ENCODE peak calls at places on chromosomes 5 and 9, in five cellular contexts. H is astrocyte; V is CD4-positive, alpha-beta T cell; L is germinal center; U is activated naive CD4-positive, alpha-beta T cell. Z is an unnamed sample.

GRCh38 chr5:38858839-38859238 is 13.0 kb downstream of the OSMR start:
- DNase-seq in H (no peak), V (no peak), L (no peak), U (no peak), Z (no peak)

GRCh38 chr9:96156578-96156977 is 145.4 kb downstream of the HSD17B3 start:
- DNase-seq in H (no peak), V (no peak), L (no peak), U (no peak), Z (no peak)

GRCh38 chr5:73312146-73312871 is 136.3 kb downstream of the FOXD1 start:
- DNase-seq in H (peak), V (no peak), L (no peak), U (no peak), Z (no peak)

GRCh38 chr9:69964446-69964845 is 79.2 kb upstream of the MAMDC2 start:
- DNase-seq in H (no peak), V (no peak), L (no peak), U (no peak), Z (no peak)

GRCh38 chr9:119834064-119834620 is 464.9 kb upstream of the BRINP1 start:
- DNase-seq in H (no peak), V (no peak), L (no peak), U (no peak), Z (no peak)

GRCh38 chr9:34343605-34344004 is 14.2 kb downstream of the NUDT2 start:
- DNase-seq in H (no peak), V (no peak), L (no peak), U (no peak), Z (no peak)

GRCh38 chr5:81408496-81408895 is 14.6 kb upstream of the ACOT12 start:
- DNase-seq in H (no peak), V (no peak), L (no peak), U (no peak), Z (no peak)

GRCh38 chr9:107249131-107249533 is 33.9 kb upstream of the RAD23B start:
- DNase-seq in H (peak), V (no peak), L (no peak), U (no peak), Z (no peak)

GRCh38 chr5:10452768-10453331 is 11.2 kb downstream of the ROPN1L start:
- DNase-seq in H (peak), V (no peak), L (peak), U (no peak), Z (peak)

GRCh38 chr9:131382850-131383729 is 10.8 kb upstream of the PRRC2B start:
- DNase-seq in H (peak), V (no peak), L (no peak), U (no peak), Z (peak)

GRCh38 chr9:96376926-96377874 is 6.3 kb downstream of the SLC35D2 start:
- DNase-seq in H (peak), V (no peak), L (no peak), U (no peak), Z (no peak)

GRCh38 chr5:110625376-110625999 is 101.0 kb downstream of the TMEM232 start:
- DNase-seq in H (peak), V (no peak), L (peak), U (no peak), Z (no peak)

GRCh38 chr9:107710988-107711387 is 221.4 kb upstream of the KLF4 start:
- DNase-seq in H (no peak), V (no peak), L (no peak), U (no peak), Z (peak)

GRCh38 chr9:105007143-105007542 is 79.2 kb upstream of the ABCA1 start:
- DNase-seq in H (peak), V (no peak), L (no peak), U (no peak), Z (no peak)

GRCh38 chr5:115392611-115393010 is 96.2 kb upstream of the CCDC112 start:
- DNase-seq in H (no peak), V (no peak), L (no peak), U (no peak), Z (no peak)

GRCh38 chr5:89444073-89444472 is 561.1 kb upstream of the MEF2C start:
- DNase-seq in H (no peak), V (no peak), L (no peak), U (no peak), Z (no peak)

GRCh38 chr5:77850536-77851228 is 74.5 kb upstream of the TBCA start:
- DNase-seq in H (no peak), V (no peak), L (no peak), U (no peak), Z (no peak)

GRCh38 chr5:18088020-18088579 is 453.8 kb downstream of the TAF11L14 start:
- DNase-seq in H (no peak), V (no peak), L (no peak), U (no peak), Z (no peak)

GRCh38 chr9:106892632-106893031 is 29.7 kb downstream of the ZNF462 start:
- DNase-seq in H (peak), V (no peak), L (no peak), U (no peak), Z (no peak)

GRCh38 chr5:54732108-54732507 is 214.5 kb downstream of the SNX18 start:
- DNase-seq in H (no peak), V (no peak), L (no peak), U (no peak), Z (no peak)

GRCh38 chr5:140038373-140038957 is 4.6 kb downstream of the NRG2 start:
- DNase-seq in H (no peak), V (no peak), L (no peak), U (no peak), Z (no peak)

GRCh38 chr5:142683885-142684505 is 1.9 kb downstream of the FGF1 start:
- DNase-seq in H (no peak), V (no peak), L (no peak), U (no peak), Z (no peak)

GRCh38 chr5:138523406-138523805 is 19.6 kb downstream of the ETF1 start:
- DNase-seq in H (no peak), V (no peak), L (no peak), U (no peak), Z (no peak)

GRCh38 chr9:112562235-112562958 is 75.8 kb downstream of the KIAA1958 start:
- DNase-seq in H (no peak), V (no peak), L (no peak), U (no peak), Z (no peak)

GRCh38 chr5:5968981-5969380 is 409.4 kb downstream of the MED10 start:
- DNase-seq in H (no peak), V (no peak), L (no peak), U (no peak), Z (no peak)

GRCh38 chr5:150601774-150602345 is 38.6 kb upstream of the SYNPO start:
- DNase-seq in H (no peak), V (no peak), L (no peak), U (no peak), Z (no peak)